ENCODE peak calls at places on chromosomes 12 and 14, in nine cellular contexts. W is fibroblast of lung, E is bronchial epithelial cell, B is colonic mucosa, Y is A549, R is cardiac fibroblast, G is body of pancreas, D is heart right ventricle, U is IMR-90. T is an unnamed sample.

GRCh38 chr12:123705935-123706334 is 6.2 kb upstream of the ATP6V0A2 start:
- DNase-seq in B (no peak), D (no peak), Y (peak), E (no peak), W (peak), R (no peak), U (no peak), G (no peak), T (no peak)

GRCh38 chr12:5094550-5094949 is 50.9 kb downstream of the KCNA5 start:
- DNase-seq in E (no peak), D (no peak), Y (no peak), R (no peak), G (no peak), U (peak), W (peak), B (no peak), T (no peak)

GRCh38 chr12:65818454-65819382 is 5.6 kb upstream of the HMGA2 start:
- DNase-seq in R (no peak), W (peak), Y (no peak), E (peak), U (peak), G (no peak), B (no peak), D (no peak), T (no peak)

GRCh38 chr12:92021665-92022033 is 124.0 kb downstream of the BTG1 start:
- DNase-seq in B (no peak), G (no peak), Y (no peak), W (no peak), R (no peak), E (no peak), U (no peak), D (no peak), T (no peak)

GRCh38 chr12:60335765-60336164 is 739.9 kb downstream of the SLC16A7 start:
- DNase-seq in W (peak), D (no peak), R (peak), Y (peak), U (peak), E (peak), G (no peak), B (no peak), T (peak)

GRCh38 chr14:93163570-93163969 is 21.1 kb downstream of the MOAP1 start:
- DNase-seq in G (no peak), Y (no peak), D (no peak), R (no peak), U (no peak), E (no peak), B (no peak), W (no peak), T (no peak)

GRCh38 chr12:113591480-113591971 is 119.9 kb upstream of the LHX5 start:
- DNase-seq in R (no peak), U (no peak), W (no peak), Y (no peak), E (no peak), B (no peak), D (no peak), G (no peak), T (no peak)

GRCh38 chr12:129827985-129828384 is 75.8 kb downstream of the TMEM132D start:
- DNase-seq in Y (no peak), U (no peak), E (no peak), D (no peak), R (no peak), W (peak), G (no peak), B (no peak), T (no peak)

GRCh38 chr14:23577004-23577681 is 1.4 kb downstream of the JPH4 start:
- DNase-seq in W (no peak), U (no peak), B (peak), R (peak), E (no peak), Y (no peak), D (no peak), G (no peak), T (no peak)
- H3K4me3 ChIP-seq in W (no peak), U (no peak), B (no peak), R (no peak), E (no peak), Y (no peak), D (peak), G (no peak), T (no peak)

DNA sequence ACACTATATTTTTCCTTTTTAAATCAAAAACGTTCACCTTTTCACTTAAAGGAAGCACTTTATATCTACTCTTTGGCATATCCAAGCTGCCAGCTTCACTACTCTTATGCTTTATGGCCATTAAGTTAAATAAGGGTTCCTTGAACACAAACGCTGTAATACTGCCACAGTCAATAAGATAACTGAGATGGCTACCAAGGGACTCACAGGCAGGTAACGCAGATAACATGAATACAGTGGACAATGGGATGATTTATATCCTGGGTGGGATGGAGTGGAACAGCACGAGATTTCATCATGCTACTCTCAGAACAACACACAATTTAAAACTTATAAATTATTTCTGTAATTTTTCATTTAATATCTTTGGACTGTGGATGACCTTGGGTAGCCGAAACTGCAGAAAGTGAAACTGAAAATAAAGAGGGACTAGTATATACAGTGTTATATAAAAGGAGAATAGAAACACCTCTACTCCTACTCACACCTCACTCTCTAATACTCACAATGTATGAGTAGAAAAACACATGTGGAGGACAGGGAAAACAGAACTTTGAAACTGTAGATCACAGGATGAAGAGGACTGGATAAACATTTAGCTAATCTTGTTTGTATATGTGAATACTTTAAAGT is 367.3 kb downstream of the C12orf50 start:
- DNase-seq in G (no peak), W (no peak), Y (peak), D (no peak), B (no peak), R (no peak), U (peak), E (peak), T (peak)
- H3K4me3 ChIP-seq in G (no peak), W (peak), Y (peak), D (no peak), B (peak), R (peak), U (no peak), E (peak), T (peak)

GRCh38 chr14:102033241-102033640 is 53.6 kb downstream of the HSP90AA1 start:
- DNase-seq in W (no peak), Y (no peak), E (no peak), R (no peak), B (no peak), U (no peak), G (no peak), D (no peak), T (no peak)

GRCh38 chr14:102039157-102039556 is 47.7 kb downstream of the HSP90AA1 start:
- DNase-seq in G (no peak), W (no peak), B (no peak), E (no peak), R (no peak), Y (no peak), U (no peak), D (no peak), T (no peak)

GRCh38 chr14:102035914-102036313 is 50.9 kb downstream of the HSP90AA1 start:
- DNase-seq in D (no peak), U (no peak), W (no peak), G (no peak), E (no peak), Y (no peak), B (no peak), R (no peak), T (no peak)

GRCh38 chr14:102029956-102030355 is 56.9 kb downstream of the HSP90AA1 start:
- DNase-seq in D (no peak), G (no peak), U (peak), Y (no peak), R (peak), B (no peak), W (peak), E (no peak), T (peak)

GRCh38 chr14:102034301-102034700 is 52.5 kb downstream of the HSP90AA1 start:
- DNase-seq in B (no peak), W (no peak), G (no peak), E (no peak), Y (peak), R (no peak), U (no peak), D (no peak), T (no peak)
- H3K4me3 ChIP-seq in B (no peak), W (no peak), G (no peak), E (no peak), Y (no peak), R (no peak), U (no peak), D (no peak), T (no peak)

GRCh38 chr12:88111074-88111652 is 30.7 kb downstream of the CEP290 start:
- DNase-seq in E (peak), W (peak), U (peak), R (peak), G (no peak), Y (peak), B (no peak), D (no peak), T (peak)
- H3K4me3 ChIP-seq in E (peak), W (no peak), U (no peak), R (no peak), G (no peak), Y (no peak), B (no peak), D (peak), T (peak)

DNA sequence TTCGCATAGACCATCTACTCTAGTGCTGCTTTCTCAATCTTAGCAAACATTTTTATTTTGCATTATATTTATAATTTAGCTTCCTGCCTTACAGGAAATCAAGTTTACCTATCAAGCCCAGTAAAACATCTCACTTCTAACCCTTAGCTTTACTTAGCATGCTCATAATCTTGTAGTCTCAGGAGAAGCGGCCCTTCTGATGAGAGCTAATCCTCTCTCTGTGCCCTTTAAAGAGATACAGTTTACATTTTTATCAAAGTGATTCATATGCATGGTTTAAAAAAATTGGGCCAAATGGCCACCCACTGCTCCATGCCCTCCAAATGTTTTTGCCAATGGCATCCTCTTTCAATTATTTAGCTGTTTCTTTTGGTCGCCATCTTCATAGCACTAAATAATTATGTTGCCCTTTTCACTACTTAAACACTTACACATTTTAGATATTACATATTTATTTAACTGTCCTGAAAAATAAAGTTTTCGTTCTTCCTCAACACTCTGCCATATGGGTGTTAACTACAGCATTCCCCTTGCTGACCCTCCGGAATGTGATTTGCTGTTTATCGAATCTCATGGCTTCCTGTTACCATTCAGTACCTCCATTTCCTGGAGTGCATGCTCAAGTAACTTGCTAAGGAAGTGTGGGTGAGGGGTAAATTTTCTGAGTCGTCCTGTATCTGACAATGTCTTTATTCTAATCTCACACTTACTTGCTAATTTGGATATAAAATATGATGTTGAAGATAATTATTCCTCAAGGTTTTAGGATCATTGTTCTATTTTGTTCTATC is 29.3 kb downstream of the YLPM1 start:
- DNase-seq in Y (no peak), W (peak), D (no peak), E (no peak), B (no peak), R (peak), G (no peak), U (peak), T (peak)
- H3K4me3 ChIP-seq in Y (no peak), W (no peak), D (no peak), E (no peak), B (no peak), R (no peak), G (no peak), U (no peak), T (no peak)

GRCh38 chr12:117188121-117188665 is 2.1 kb downstream of the FBXO21 start:
- DNase-seq in G (no peak), B (no peak), Y (no peak), U (no peak), D (no peak), E (no peak), R (no peak), W (no peak), T (no peak)
- H3K4me3 ChIP-seq in G (no peak), B (no peak), Y (no peak), U (no peak), D (no peak), E (no peak), R (no peak), W (no peak), T (no peak)

GRCh38 chr14:60102389-60102788 is 10.7 kb downstream of the PCNX4 start:
- DNase-seq in Y (no peak), G (no peak), W (peak), E (peak), U (peak), B (no peak), R (peak), D (no peak), T (peak)
- H3K4me3 ChIP-seq in Y (no peak), G (no peak), W (no peak), E (no peak), U (no peak), B (no peak), R (no peak), D (no peak), T (no peak)

GRCh38 chr12:1592444-1593231 is 1.7 kb downstream of the FBXL14 start:
- DNase-seq in B (peak), U (peak), Y (no peak), W (peak), R (peak), E (peak), D (peak), G (peak), T (peak)

GRCh38 chr12:1590083-1590979 is 4.0 kb downstream of the FBXL14 start:
- DNase-seq in B (peak), W (peak), U (peak), G (peak), R (peak), E (no peak), Y (no peak), D (peak), T (peak)

GRCh38 chr12:1593232-1594044 is 943 bp downstream of the FBXL14 start:
- DNase-seq in W (peak), E (peak), U (no peak), G (peak), R (no peak), D (peak), Y (peak), B (peak), T (no peak)

GRCh38 chr12:1591543-1591942 is 2.8 kb downstream of the FBXL14 start:
- DNase-seq in E (no peak), U (peak), R (no peak), W (peak), Y (no peak), B (no peak), D (no peak), G (no peak), T (peak)

GRCh38 chr12:1591029-1591428 is 3.4 kb downstream of the FBXL14 start:
- DNase-seq in D (no peak), G (no peak), U (no peak), W (peak), B (peak), E (peak), R (no peak), Y (peak), T (peak)
- H3K4me3 ChIP-seq in D (peak), G (no peak), U (peak), W (peak), B (peak), E (no peak), R (peak), Y (peak), T (peak)